ENCODE peak calls at places on chromosomes 6 and 20, in six cellular contexts. J, G, F, Z, D and U are unnamed samples.

GRCh38 chr20:58366016-58366415 is 23.0 kb upstream of the VAPB start:
- DNase-seq in D (peak), G (no peak), J (no peak), Z (no peak), F (peak), U (no peak)

GRCh38 chr6:1242439-1242838 is 69.5 kb upstream of the FOXQ1 start:
- DNase-seq in Z (peak), J (no peak), D (no peak), G (no peak), F (no peak), U (no peak)

GRCh38 chr6:112116215-112116614 is 28.8 kb downstream of the FAM229B start:
- DNase-seq in J (peak), D (no peak), Z (no peak), F (no peak), G (no peak), U (no peak)

GRCh38 chr6:87714093-87714809 is 12.2 kb upstream of the AKIRIN2 start:
- DNase-seq in J (peak), G (peak), D (no peak), F (no peak), Z (no peak), U (no peak)

GRCh38 chr20:50328161-50328979 is 137.7 kb downstream of the CEBPB start:
- DNase-seq in G (no peak), J (no peak), D (no peak), Z (no peak), F (no peak), U (no peak)

GRCh38 chr20:13580725-13581124 is 58.0 kb downstream of the TASP1 start:
- DNase-seq in G (no peak), J (no peak), F (no peak), Z (no peak), D (no peak), U (no peak)

GRCh38 chr20:37077009-37077408 is 18.8 kb downstream of the RBL1 start:
- DNase-seq in J (no peak), Z (no peak), F (no peak), G (no peak), D (no peak), U (no peak)

GRCh38 chr20:11156922-11157321 is 483.1 kb upstream of the JAG1 start:
- DNase-seq in G (no peak), Z (no peak), D (no peak), F (no peak), J (no peak), U (no peak)

GRCh38 chr20:59145926-59146800 is 17.5 kb upstream of the ZNF831 start:
- DNase-seq in G (no peak), F (peak), J (no peak), Z (no peak), D (no peak), U (no peak)

GRCh38 chr6:152984387-152984872 is 1.6 kb upstream of the FBXO5 start:
- DNase-seq in Z (no peak), J (no peak), G (no peak), D (no peak), F (no peak), U (no peak)

GRCh38 chr6:144365176-144365710 is 80.1 kb downstream of the UTRN start:
- DNase-seq in G (no peak), J (no peak), F (no peak), D (no peak), Z (no peak), U (no peak)